ENCODE peak calls at places on chromosomes 1 and 21, in nine cellular contexts. R, O, A, C, Y, D, H, U and P are unnamed samples. For H3K4me1, the result is how much of the 10 kb centered on the place peaks cover.

GRCh38 chr1:109477821-109478220 is 5.9 kb upstream of the ATXN7L2 start:
- DNase-seq in R (no peak), O (no peak), A (no peak), C (no peak), Y (no peak), D (no peak), H (no peak), U (no peak), P (no peak)

GRCh38 chr1:109985251-109986053 is 887 bp downstream of the AHCYL1 start:
- DNase-seq in R (peak), O (no peak), A (peak), C (peak), Y (no peak), D (no peak), H (no peak), U (no peak), P (no peak)

GRCh38 chr1:86502721-86503430 is 34.1 kb downstream of the CLCA1 start:
- DNase-seq in R (peak), O (no peak), A (peak), C (no peak), Y (no peak), D (no peak), H (no peak), U (no peak), P (no peak)

GRCh38 chr1:224118688-224119087 is 4.8 kb downstream of the FBXO28 start:
- DNase-seq in R (no peak), O (no peak), A (no peak), C (no peak), Y (no peak), D (no peak), H (no peak), U (no peak), P (no peak)

GRCh38 chr21:45799765-45800338 is 156.3 kb downstream of the PCBP3 start:
- DNase-seq in R (no peak), O (no peak), A (no peak), C (no peak), Y (no peak), D (no peak), H (no peak), U (no peak), P (no peak)

GRCh38 chr1:112707217-112708001 is 482 bp upstream of the RHOC start:
- DNase-seq in R (peak), O (peak), A (peak), C (peak), Y (peak), D (peak), H (peak), U (peak), P (peak)

GRCh38 chr21:45972716-45973474 is 8.7 kb upstream of the COL6A1 start:
- DNase-seq in R (peak), O (peak), A (peak), C (no peak), Y (no peak), D (no peak), H (peak), U (peak), P (no peak)

GRCh38 chr21:41606706-41607105 is 98.7 kb upstream of the TMPRSS2 start:
- DNase-seq in R (no peak), O (no peak), A (no peak), C (no peak), Y (no peak), D (no peak), H (no peak), U (no peak), P (no peak)

GRCh38 chr1:46062651-46063319 is 69.6 kb downstream of the PIK3R3 start:
- DNase-seq in R (no peak), O (peak), A (no peak), C (peak), Y (no peak), D (peak), H (no peak), U (no peak), P (no peak)

GRCh38 chr1:5644281-5645134 is 347.7 kb downstream of the NPHP4 start:
- DNase-seq in R (no peak), O (no peak), A (no peak), C (no peak), Y (no peak), D (no peak), H (no peak), U (no peak), P (no peak)

GRCh38 chr1:71053758-71054157 is 6.1 kb upstream of the PTGER3 start:
- DNase-seq in R (no peak), O (no peak), A (no peak), C (no peak), Y (no peak), D (no peak), H (no peak), U (no peak), P (no peak)

GRCh38 chr21:45306832-45307571 is 19.3 kb upstream of the POFUT2 start:
- DNase-seq in R (peak), O (peak), A (peak), C (no peak), Y (no peak), D (no peak), H (peak), U (peak), P (peak)

GRCh38 chr1:172154571-172154970 is 265.9 kb upstream of the C1orf105 start:
- DNase-seq in R (no peak), O (peak), A (peak), C (no peak), Y (no peak), D (no peak), H (no peak), U (no peak), P (no peak)

GRCh38 chr1:182189535-182190066 is 128.1 kb upstream of the ZNF648 start:
- DNase-seq in R (no peak), O (no peak), A (no peak), C (no peak), Y (no peak), D (no peak), H (no peak), U (no peak), P (no peak)

GRCh38 chr1:11143907-11144306 is 44.2 kb upstream of the EXOSC10 start:
- DNase-seq in R (no peak), O (no peak), A (no peak), C (no peak), Y (no peak), D (no peak), H (no peak), U (no peak), P (no peak)

GRCh38 chr1:233442392-233442791 is 114.9 kb downstream of the MAP3K21 start:
- DNase-seq in R (no peak), O (no peak), A (no peak), C (no peak), Y (no peak), D (no peak), H (no peak), U (no peak), P (no peak)

GRCh38 chr1:89844236-89844807 is 23.5 kb downstream of the LRRC8D start:
- DNase-seq in R (no peak), O (peak), A (no peak), C (no peak), Y (no peak), D (peak), H (no peak), U (no peak), P (no peak)

GRCh38 chr1:218686258-218686657 is 341.1 kb downstream of the TGFB2 start:
- DNase-seq in R (no peak), O (peak), A (peak), C (no peak), Y (no peak), D (no peak), H (no peak), U (no peak), P (no peak)

GRCh38 chr21:35203093-35204021 is 154.3 kb upstream of the RUNX1 start:
- DNase-seq in R (no peak), O (peak), A (peak), C (no peak), Y (no peak), D (no peak), H (peak), U (no peak), P (no peak)

GRCh38 chr1:204959374-204959773 is 83.6 kb upstream of the CNTN2 start:
- DNase-seq in R (no peak), O (no peak), A (no peak), C (no peak), Y (no peak), D (no peak), H (no peak), U (peak), P (no peak)

DNA sequence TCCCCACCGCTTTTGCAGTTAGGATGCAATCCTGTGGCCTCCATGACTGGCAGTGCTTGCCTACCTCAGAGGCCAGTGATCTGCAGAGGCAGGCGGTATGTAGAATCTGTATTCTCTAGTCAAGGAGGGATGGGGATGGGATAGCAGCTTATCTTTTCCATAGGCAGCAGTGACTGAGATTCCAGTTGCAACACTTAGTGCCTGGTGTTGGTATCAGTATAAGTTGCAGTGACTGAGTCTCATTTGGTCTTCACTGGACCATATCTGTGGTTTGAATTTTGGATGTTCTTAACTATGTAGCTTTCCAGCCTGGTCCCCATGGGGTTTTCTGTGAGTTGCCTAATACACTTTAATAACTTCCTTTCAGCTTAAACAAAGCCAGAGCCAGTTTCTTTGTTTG is 16.5 kb downstream of the DYRK1A start:
- DNase-seq in R (no peak), O (no peak), A (peak), C (no peak), Y (no peak), D (no peak), H (no peak), U (no peak), P (no peak)
- H3K4me1 ChIP-seq in R (under half), O (under half), A (under half), C (half or more), Y (under half), D (half or more), H (half or more), U (half or more), P (under half)

GRCh38 chr1:36161656-36162531 is 5.9 kb downstream of the MAP7D1 start:
- DNase-seq in R (no peak), O (no peak), A (no peak), C (peak), Y (no peak), D (peak), H (peak), U (no peak), P (peak)

GRCh38 chr1:36162680-36163079 is 6.7 kb downstream of the MAP7D1 start:
- DNase-seq in R (no peak), O (no peak), A (no peak), C (no peak), Y (no peak), D (no peak), H (no peak), U (no peak), P (no peak)

GRCh38 chr1:36159614-36160387 is 3.8 kb downstream of the MAP7D1 start:
- DNase-seq in R (no peak), O (no peak), A (no peak), C (no peak), Y (no peak), D (no peak), H (no peak), U (no peak), P (no peak)

GRCh38 chr1:36160388-36160948 is 4.5 kb downstream of the MAP7D1 start:
- DNase-seq in R (no peak), O (no peak), A (no peak), C (no peak), Y (no peak), D (no peak), H (no peak), U (no peak), P (no peak)

GRCh38 chr1:36160949-36161485 is 5.1 kb downstream of the MAP7D1 start:
- DNase-seq in R (peak), O (peak), A (peak), C (peak), Y (no peak), D (peak), H (peak), U (peak), P (peak)
- H3K4me1 ChIP-seq in R (under half), O (under half), A (under half), C (half or more), Y (half or more), D (half or more), H (half or more), U (half or more), P (under half)

GRCh38 chr1:200369706-200370105 is 40.1 kb downstream of the ZNF281 start:
- DNase-seq in R (no peak), O (no peak), A (no peak), C (no peak), Y (no peak), D (no peak), H (no peak), U (no peak), P (no peak)

GRCh38 chr1:200369131-200369530 is 40.7 kb downstream of the ZNF281 start:
- DNase-seq in R (no peak), O (no peak), A (no peak), C (no peak), Y (no peak), D (no peak), H (no peak), U (no peak), P (no peak)

GRCh38 chr1:200366577-200367253 is 43.1 kb downstream of the ZNF281 start:
- DNase-seq in R (no peak), O (no peak), A (no peak), C (no peak), Y (no peak), D (no peak), H (no peak), U (no peak), P (no peak)

GRCh38 chr1:200367841-200368534 is 41.8 kb downstream of the ZNF281 start:
- DNase-seq in R (no peak), O (peak), A (peak), C (no peak), Y (no peak), D (no peak), H (no peak), U (no peak), P (no peak)

DNA sequence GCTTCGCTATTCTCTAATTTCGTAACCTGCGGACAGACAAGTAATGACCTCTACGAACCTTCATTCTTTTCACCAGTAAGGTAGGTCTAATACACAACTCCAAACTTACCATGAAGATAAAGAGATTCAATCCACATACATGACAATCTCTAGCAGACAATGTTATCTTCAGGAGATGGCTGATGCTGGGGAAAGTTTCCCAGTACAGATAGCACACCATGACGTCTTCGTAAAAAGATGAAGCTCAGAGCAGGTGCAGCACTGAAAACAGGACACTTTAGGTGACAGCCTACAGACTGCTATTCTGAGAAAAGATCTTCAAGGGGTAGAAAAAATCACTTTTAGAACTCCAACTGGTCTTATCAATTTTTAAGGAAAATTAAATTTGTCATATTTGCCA is 41.3 kb downstream of the ZNF281 start:
- DNase-seq in R (no peak), O (no peak), A (no peak), C (no peak), Y (no peak), D (no peak), H (no peak), U (no peak), P (no peak)
- H3K4me1 ChIP-seq in R (under half), O (under half), A (under half), C (under half), Y (under half), D (under half), H (under half), U (under half), P (under half)

GRCh38 chr1:8203056-8203455 is 114.9 kb upstream of the SLC45A1 start:
- DNase-seq in R (no peak), O (peak), A (no peak), C (no peak), Y (no peak), D (no peak), H (peak), U (no peak), P (no peak)
- H3K4me1 ChIP-seq in R (under half), O (under half), A (under half), C (under half), Y (under half), D (under half), H (under half), U (under half), P (under half)